ENCODE peak calls at places on chromosomes 1 and 21, in ten cellular contexts. One of them, this sample, is unnamed.

GRCh38 chr1:24914226-24915069 is 15.6 kb downstream of the RUNX3 start:
- DNase-seq in neural progenitor cell: no peak
- DNase-seq in epithelial cell of esophagus: no peak
- DNase-seq in Peyer's patch: no peak
- DNase-seq in GM06990: no peak
- DNase-seq in WERI-Rb-1: no peak
- DNase-seq in heart left ventricle: no peak
- DNase-seq in hepatocyte: peak
- DNase-seq in A549: no peak
- DNase-seq in left ventricle myocardium inferior: no peak
- DNase-seq in this sample: no peak

GRCh38 chr1:223642155-223642689 is 23.3 kb downstream of the CAPN8 start:
- DNase-seq in neural progenitor cell: peak
- DNase-seq in epithelial cell of esophagus: no peak
- DNase-seq in Peyer's patch: no peak
- DNase-seq in GM06990: no peak
- DNase-seq in WERI-Rb-1: no peak
- DNase-seq in heart left ventricle: no peak
- DNase-seq in hepatocyte: peak
- DNase-seq in A549: no peak
- DNase-seq in left ventricle myocardium inferior: no peak
- DNase-seq in this sample: no peak

GRCh38 chr1:46205794-46206193 is 2.7 kb downstream of the LURAP1 start:
- DNase-seq in neural progenitor cell: no peak
- DNase-seq in epithelial cell of esophagus: no peak
- DNase-seq in Peyer's patch: no peak
- DNase-seq in GM06990: no peak
- DNase-seq in WERI-Rb-1: no peak
- DNase-seq in heart left ventricle: peak
- DNase-seq in hepatocyte: no peak
- DNase-seq in A549: no peak
- DNase-seq in left ventricle myocardium inferior: no peak
- DNase-seq in this sample: peak

GRCh38 chr1:92797961-92798360 is 13.1 kb upstream of the EVI5 start:
- DNase-seq in neural progenitor cell: no peak
- DNase-seq in epithelial cell of esophagus: no peak
- DNase-seq in Peyer's patch: no peak
- DNase-seq in GM06990: no peak
- DNase-seq in WERI-Rb-1: no peak
- DNase-seq in heart left ventricle: no peak
- DNase-seq in hepatocyte: no peak
- DNase-seq in A549: no peak
- DNase-seq in left ventricle myocardium inferior: no peak
- DNase-seq in this sample: no peak

GRCh38 chr1:55317673-55318072 is 102.5 kb upstream of the USP24 start:
- DNase-seq in neural progenitor cell: no peak
- DNase-seq in epithelial cell of esophagus: no peak
- DNase-seq in Peyer's patch: no peak
- DNase-seq in GM06990: no peak
- DNase-seq in WERI-Rb-1: no peak
- DNase-seq in heart left ventricle: no peak
- DNase-seq in hepatocyte: peak
- DNase-seq in A549: no peak
- DNase-seq in left ventricle myocardium inferior: no peak
- DNase-seq in this sample: no peak

GRCh38 chr1:203089651-203090045 is 3.8 kb upstream of the MYOG start:
- DNase-seq in neural progenitor cell: peak
- DNase-seq in epithelial cell of esophagus: no peak
- DNase-seq in Peyer's patch: no peak
- DNase-seq in GM06990: no peak
- DNase-seq in WERI-Rb-1: peak
- DNase-seq in heart left ventricle: no peak
- DNase-seq in hepatocyte: no peak
- DNase-seq in A549: no peak
- DNase-seq in left ventricle myocardium inferior: no peak
- DNase-seq in this sample: no peak

GRCh38 chr21:45448810-45449657 is 44.1 kb downstream of the COL18A1 start:
- DNase-seq in neural progenitor cell: no peak
- DNase-seq in epithelial cell of esophagus: no peak
- DNase-seq in Peyer's patch: no peak
- DNase-seq in GM06990: no peak
- DNase-seq in WERI-Rb-1: no peak
- DNase-seq in heart left ventricle: peak
- DNase-seq in hepatocyte: no peak
- DNase-seq in A549: no peak
- DNase-seq in left ventricle myocardium inferior: no peak
- DNase-seq in this sample: no peak

GRCh38 chr1:52651904-52652303 is 18.9 kb downstream of the SHISAL2A start:
- DNase-seq in neural progenitor cell: no peak
- DNase-seq in epithelial cell of esophagus: no peak
- DNase-seq in Peyer's patch: no peak
- DNase-seq in GM06990: no peak
- DNase-seq in WERI-Rb-1: peak
- DNase-seq in heart left ventricle: no peak
- DNase-seq in hepatocyte: peak
- DNase-seq in A549: no peak
- DNase-seq in left ventricle myocardium inferior: no peak
- DNase-seq in this sample: no peak

GRCh38 chr1:6101826-6102225 is 56.1 kb downstream of the KCNAB2 start:
- DNase-seq in neural progenitor cell: no peak
- DNase-seq in epithelial cell of esophagus: no peak
- DNase-seq in Peyer's patch: no peak
- DNase-seq in GM06990: no peak
- DNase-seq in WERI-Rb-1: no peak
- DNase-seq in heart left ventricle: no peak
- DNase-seq in hepatocyte: no peak
- DNase-seq in A549: no peak
- DNase-seq in left ventricle myocardium inferior: no peak
- DNase-seq in this sample: no peak

GRCh38 chr21:42093991-42094417 is 22.9 kb downstream of the UMODL1 start:
- DNase-seq in neural progenitor cell: no peak
- DNase-seq in epithelial cell of esophagus: peak
- DNase-seq in Peyer's patch: no peak
- DNase-seq in GM06990: no peak
- DNase-seq in WERI-Rb-1: no peak
- DNase-seq in heart left ventricle: peak
- DNase-seq in hepatocyte: peak
- DNase-seq in A549: no peak
- DNase-seq in left ventricle myocardium inferior: no peak
- DNase-seq in this sample: no peak

GRCh38 chr1:201072149-201072548 is 40.1 kb downstream of the CACNA1S start:
- DNase-seq in neural progenitor cell: no peak
- DNase-seq in epithelial cell of esophagus: peak
- DNase-seq in Peyer's patch: no peak
- DNase-seq in GM06990: no peak
- DNase-seq in WERI-Rb-1: no peak
- DNase-seq in heart left ventricle: no peak
- DNase-seq in hepatocyte: no peak
- DNase-seq in A549: peak
- DNase-seq in left ventricle myocardium inferior: no peak
- DNase-seq in this sample: no peak

DNA sequence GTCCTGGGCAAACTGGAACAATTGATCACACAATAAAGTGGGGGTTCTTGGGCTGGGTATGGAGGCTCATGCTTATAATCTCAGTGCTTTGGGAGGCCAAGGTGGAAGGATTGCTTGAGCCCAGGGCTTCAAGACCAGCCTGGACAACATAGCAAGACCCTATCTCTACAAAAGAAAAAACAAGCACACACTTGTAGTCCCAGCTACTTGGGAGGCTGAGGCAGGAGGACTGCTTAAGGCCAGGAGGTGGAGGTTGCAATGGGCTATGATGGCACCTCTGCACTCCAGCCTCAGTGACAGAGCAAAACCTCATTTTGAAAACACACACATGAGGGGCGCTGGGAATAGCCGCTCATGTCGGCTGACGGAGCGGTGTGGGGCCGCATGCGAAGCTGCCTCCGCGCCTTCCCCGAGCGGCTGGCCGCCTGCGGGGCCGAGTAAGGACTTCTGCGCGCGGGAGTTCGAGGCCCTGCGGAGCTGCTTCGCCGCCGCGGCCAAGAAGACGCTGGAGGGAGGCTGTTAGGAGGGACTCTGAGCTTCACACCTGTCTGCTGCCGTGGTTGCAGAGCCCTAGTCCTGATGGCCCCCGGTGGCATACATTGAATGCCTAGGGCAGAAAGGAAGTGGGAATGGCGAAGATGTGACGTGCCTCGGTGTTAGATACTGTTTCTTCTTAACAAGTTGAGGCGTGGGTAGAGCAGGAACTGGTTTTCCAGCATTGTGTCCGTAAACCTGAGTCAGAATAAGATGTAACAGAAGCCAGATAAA is 59.5 kb downstream of the ACBD3 start:
- DNase-seq in neural progenitor cell: no peak
- DNase-seq in epithelial cell of esophagus: peak
- DNase-seq in Peyer's patch: peak
- DNase-seq in GM06990: no peak
- DNase-seq in WERI-Rb-1: no peak
- DNase-seq in heart left ventricle: no peak
- DNase-seq in hepatocyte: peak
- DNase-seq in A549: no peak
- DNase-seq in left ventricle myocardium inferior: no peak
- DNase-seq in this sample: no peak
- H3K4me3 ChIP-seq in neural progenitor cell: no peak
- H3K4me3 ChIP-seq in epithelial cell of esophagus: no peak
- H3K4me3 ChIP-seq in Peyer's patch: peak
- H3K4me3 ChIP-seq in GM06990: no peak
- H3K4me3 ChIP-seq in WERI-Rb-1: no peak
- H3K4me3 ChIP-seq in heart left ventricle: no peak
- H3K4me3 ChIP-seq in hepatocyte: no peak
- H3K4me3 ChIP-seq in A549: peak
- H3K4me3 ChIP-seq in left ventricle myocardium inferior: no peak
- H3K4me3 ChIP-seq in this sample: no peak

GRCh38 chr1:244324176-244324883 is 127.4 kb downstream of the ADSS2 start:
- DNase-seq in neural progenitor cell: no peak
- DNase-seq in epithelial cell of esophagus: no peak
- DNase-seq in Peyer's patch: no peak
- DNase-seq in GM06990: no peak
- DNase-seq in WERI-Rb-1: no peak
- DNase-seq in heart left ventricle: no peak
- DNase-seq in hepatocyte: no peak
- DNase-seq in A549: no peak
- DNase-seq in left ventricle myocardium inferior: no peak
- DNase-seq in this sample: no peak

GRCh38 chr1:244325056-244325764 is 126.5 kb downstream of the ADSS2 start:
- DNase-seq in neural progenitor cell: no peak
- DNase-seq in epithelial cell of esophagus: no peak
- DNase-seq in Peyer's patch: peak
- DNase-seq in GM06990: no peak
- DNase-seq in WERI-Rb-1: no peak
- DNase-seq in heart left ventricle: no peak
- DNase-seq in hepatocyte: no peak
- DNase-seq in A549: no peak
- DNase-seq in left ventricle myocardium inferior: no peak
- DNase-seq in this sample: peak

GRCh38 chr1:244319283-244320132 is 132.2 kb downstream of the ADSS2 start:
- DNase-seq in neural progenitor cell: no peak
- DNase-seq in epithelial cell of esophagus: peak
- DNase-seq in Peyer's patch: peak
- DNase-seq in GM06990: peak
- DNase-seq in WERI-Rb-1: no peak
- DNase-seq in heart left ventricle: no peak
- DNase-seq in hepatocyte: no peak
- DNase-seq in A549: no peak
- DNase-seq in left ventricle myocardium inferior: no peak
- DNase-seq in this sample: peak

GRCh38 chr1:244322791-244323521 is 128.8 kb downstream of the ADSS2 start:
- DNase-seq in neural progenitor cell: no peak
- DNase-seq in epithelial cell of esophagus: peak
- DNase-seq in Peyer's patch: no peak
- DNase-seq in GM06990: no peak
- DNase-seq in WERI-Rb-1: no peak
- DNase-seq in heart left ventricle: no peak
- DNase-seq in hepatocyte: peak
- DNase-seq in A549: peak
- DNase-seq in left ventricle myocardium inferior: no peak
- DNase-seq in this sample: peak

DNA sequence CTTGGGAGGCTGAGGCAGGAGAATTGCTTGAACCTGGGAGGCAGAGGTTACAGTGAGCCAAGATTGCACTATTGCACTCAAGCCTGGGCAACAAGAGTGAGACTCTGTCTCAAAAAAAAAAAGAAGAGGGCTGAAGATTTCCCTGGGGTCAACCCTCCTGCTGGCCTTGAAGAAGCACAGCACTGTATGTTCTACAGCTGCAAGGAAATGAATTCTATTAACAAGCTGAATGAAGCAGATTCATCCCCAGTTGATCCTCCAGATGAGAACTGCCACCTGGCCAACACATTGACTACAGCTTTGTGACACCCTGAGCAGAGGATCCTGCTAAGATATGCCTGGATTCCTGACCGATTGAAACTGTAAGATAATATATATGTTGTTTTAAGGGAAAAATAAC is 129.5 kb downstream of the ADSS2 start:
- DNase-seq in neural progenitor cell: no peak
- DNase-seq in epithelial cell of esophagus: no peak
- DNase-seq in Peyer's patch: no peak
- DNase-seq in GM06990: no peak
- DNase-seq in WERI-Rb-1: no peak
- DNase-seq in heart left ventricle: no peak
- DNase-seq in hepatocyte: no peak
- DNase-seq in A549: no peak
- DNase-seq in left ventricle myocardium inferior: no peak
- DNase-seq in this sample: no peak
- H3K4me3 ChIP-seq in neural progenitor cell: no peak
- H3K4me3 ChIP-seq in epithelial cell of esophagus: no peak
- H3K4me3 ChIP-seq in Peyer's patch: no peak
- H3K4me3 ChIP-seq in GM06990: no peak
- H3K4me3 ChIP-seq in WERI-Rb-1: no peak
- H3K4me3 ChIP-seq in heart left ventricle: no peak
- H3K4me3 ChIP-seq in hepatocyte: no peak
- H3K4me3 ChIP-seq in A549: no peak
- H3K4me3 ChIP-seq in left ventricle myocardium inferior: no peak
- H3K4me3 ChIP-seq in this sample: no peak

DNA sequence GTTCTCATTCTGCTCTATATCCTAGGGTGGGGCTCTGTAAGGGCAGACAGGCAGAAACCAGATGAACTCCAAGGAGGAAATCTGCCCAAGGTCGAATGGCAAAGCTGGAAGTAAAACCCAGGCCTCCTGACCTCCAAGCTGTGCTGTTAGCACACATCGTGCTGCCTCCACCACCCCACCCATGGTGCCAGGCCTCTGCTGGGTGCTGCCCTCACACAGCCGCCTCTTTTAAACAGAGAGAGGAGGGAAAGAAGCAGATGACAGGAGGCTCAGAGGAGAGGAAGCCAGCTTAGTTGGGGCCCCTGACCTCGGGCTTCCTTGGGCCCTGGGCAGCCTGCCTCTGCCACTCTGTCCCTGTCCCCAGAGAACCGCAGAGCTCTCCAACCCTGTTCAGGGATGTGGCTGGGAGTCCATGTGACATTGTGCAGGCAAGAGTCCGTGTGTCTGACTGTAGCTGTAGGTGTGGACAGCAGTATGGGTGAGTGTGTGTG is 1.1 kb downstream of the SYNC start:
- DNase-seq in neural progenitor cell: no peak
- DNase-seq in epithelial cell of esophagus: no peak
- DNase-seq in Peyer's patch: no peak
- DNase-seq in GM06990: no peak
- DNase-seq in WERI-Rb-1: no peak
- DNase-seq in heart left ventricle: peak
- DNase-seq in hepatocyte: no peak
- DNase-seq in A549: no peak
- DNase-seq in left ventricle myocardium inferior: peak
- DNase-seq in this sample: no peak
- H3K4me3 ChIP-seq in neural progenitor cell: no peak
- H3K4me3 ChIP-seq in epithelial cell of esophagus: peak
- H3K4me3 ChIP-seq in Peyer's patch: no peak
- H3K4me3 ChIP-seq in GM06990: no peak
- H3K4me3 ChIP-seq in WERI-Rb-1: no peak
- H3K4me3 ChIP-seq in heart left ventricle: peak
- H3K4me3 ChIP-seq in hepatocyte: no peak
- H3K4me3 ChIP-seq in A549: peak
- H3K4me3 ChIP-seq in left ventricle myocardium inferior: peak
- H3K4me3 ChIP-seq in this sample: no peak

GRCh38 chr1:172144445-172145060 is 275.9 kb upstream of the C1orf105 start:
- DNase-seq in neural progenitor cell: no peak
- DNase-seq in epithelial cell of esophagus: no peak
- DNase-seq in Peyer's patch: peak
- DNase-seq in GM06990: no peak
- DNase-seq in WERI-Rb-1: no peak
- DNase-seq in heart left ventricle: peak
- DNase-seq in hepatocyte: peak
- DNase-seq in A549: no peak
- DNase-seq in left ventricle myocardium inferior: peak
- DNase-seq in this sample: no peak
- H3K4me3 ChIP-seq in neural progenitor cell: no peak
- H3K4me3 ChIP-seq in epithelial cell of esophagus: no peak
- H3K4me3 ChIP-seq in Peyer's patch: no peak
- H3K4me3 ChIP-seq in GM06990: no peak
- H3K4me3 ChIP-seq in WERI-Rb-1: no peak
- H3K4me3 ChIP-seq in heart left ventricle: peak
- H3K4me3 ChIP-seq in hepatocyte: peak
- H3K4me3 ChIP-seq in A549: no peak
- H3K4me3 ChIP-seq in left ventricle myocardium inferior: peak
- H3K4me3 ChIP-seq in this sample: no peak